ENCODE peak calls at places on chromosomes 1 and 21, in four cellular contexts. A, R, S and U are unnamed samples.

GRCh38 chr1:103363008-103363365 is 162.5 kb upstream of the RNPC3 start:
- DNase-seq in A (no peak), S (no peak), R (no peak), U (no peak)

GRCh38 chr1:244783138-244783537 is 52.3 kb upstream of the COX20 start:
- DNase-seq in S (no peak), R (no peak), A (no peak), U (no peak)

GRCh38 chr1:37595440-37596181 is at the start of gene GNL2:
- DNase-seq in R (peak), A (peak), S (peak), U (peak)

GRCh38 chr1:108810176-108810575 is 46.7 kb downstream of the AKNAD1 start:
- DNase-seq in A (no peak), R (no peak), S (no peak), U (no peak)

GRCh38 chr1:24105368-24106160 is 6.4 kb downstream of the MYOM3 start:
- DNase-seq in A (no peak), S (no peak), R (no peak), U (peak)

GRCh38 chr1:57269621-57270235 is 154.1 kb downstream of the DAB1 start:
- DNase-seq in A (no peak), S (no peak), R (no peak), U (no peak)

GRCh38 chr1:46401514-46401913 is 7.4 kb downstream of the FAAH start:
- DNase-seq in R (no peak), A (no peak), S (peak), U (no peak)

GRCh38 chr1:68725353-68725752 is 228.5 kb upstream of the DEPDC1 start:
- DNase-seq in R (no peak), A (peak), S (no peak), U (no peak)

GRCh38 chr1:114011796-114012195 is 32.5 kb downstream of the OLFML3 start:
- DNase-seq in R (no peak), A (no peak), S (no peak), U (no peak)

GRCh38 chr1:17540255-17541001 is 930 bp downstream of the ARHGEF10L start:
- DNase-seq in S (peak), A (peak), R (no peak), U (no peak)

GRCh38 chr21:15001773-15002647 is 62.8 kb downstream of the NRIP1 start:
- DNase-seq in R (no peak), A (no peak), S (no peak), U (no peak)

GRCh38 chr1:231666957-231667601 is 40.5 kb downstream of the DISC1 start:
- DNase-seq in S (no peak), R (no peak), A (no peak), U (no peak)

GRCh38 chr1:231663211-231663792 is 36.7 kb downstream of the DISC1 start:
- DNase-seq in A (no peak), S (peak), R (no peak), U (no peak)

GRCh38 chr1:231667883-231668506 is 41.4 kb downstream of the DISC1 start:
- DNase-seq in S (no peak), R (no peak), A (no peak), U (no peak)

GRCh38 chr1:231666220-231666956 is 39.8 kb downstream of the DISC1 start:
- DNase-seq in R (no peak), A (no peak), S (no peak), U (no peak)

GRCh38 chr1:231665046-231665445 is 38.5 kb downstream of the DISC1 start:
- DNase-seq in R (no peak), S (no peak), A (no peak), U (no peak)
- H3K4me3 ChIP-seq in R (no peak), S (no peak), A (no peak), U (no peak)

GRCh38 chr1:26530898-26531598 is 1.5 kb downstream of the RPS6KA1 start:
- DNase-seq in S (peak), A (peak), R (peak), U (peak)
- H3K4me3 ChIP-seq in S (no peak), A (peak), R (no peak), U (peak)

DNA sequence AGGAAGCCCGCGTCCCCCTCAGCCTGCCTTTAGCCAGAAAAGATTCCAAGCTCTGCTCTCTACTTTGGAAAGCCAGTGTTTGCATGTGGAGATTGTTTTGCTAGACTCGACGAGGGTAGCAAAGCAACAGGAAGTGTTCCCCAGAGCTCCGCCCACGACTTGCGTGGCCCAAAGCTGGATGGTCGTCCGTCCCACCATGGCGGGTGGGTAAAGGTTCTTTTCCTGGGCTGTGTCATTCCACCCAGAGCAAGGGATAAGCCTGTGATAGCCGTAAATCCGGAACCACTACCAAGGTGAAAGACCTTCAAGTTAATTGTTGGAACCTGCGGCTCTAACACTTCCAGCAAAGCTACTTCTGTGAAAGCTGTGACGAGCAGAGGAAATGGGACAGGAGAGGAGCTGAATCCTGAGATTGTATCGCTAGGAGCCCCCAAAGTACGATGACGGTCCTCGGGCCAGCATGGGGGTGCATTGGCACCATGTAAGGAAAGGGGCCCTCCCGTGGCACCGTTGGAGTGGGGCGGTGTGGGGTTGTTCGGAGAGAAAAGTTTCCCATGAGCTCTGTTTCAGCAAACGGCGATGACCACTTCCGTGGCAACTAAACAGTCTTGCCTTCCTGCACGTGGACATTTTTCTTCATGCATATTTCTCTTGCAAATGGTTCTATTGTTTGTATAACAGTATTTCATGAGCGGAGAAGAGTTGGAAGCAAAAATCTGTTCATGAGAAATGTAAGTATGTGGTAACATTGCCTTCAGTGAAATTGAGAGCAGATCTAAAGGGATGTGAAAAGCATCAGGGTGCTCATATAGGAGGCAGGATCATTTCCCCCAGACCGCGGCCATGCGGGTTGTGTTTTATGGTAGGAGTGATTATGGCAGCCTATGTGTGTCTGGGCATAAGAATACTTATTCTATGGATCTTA is 8.3 kb downstream of the MX2 start:
- DNase-seq in A (no peak), S (no peak), R (no peak), U (peak)
- H3K4me3 ChIP-seq in A (no peak), S (no peak), R (no peak), U (peak)

GRCh38 chr21:28454978-28455600 is 537.6 kb downstream of the LTN1 start:
- DNase-seq in R (peak), S (peak), A (no peak), U (no peak)
- H3K4me3 ChIP-seq in R (no peak), S (no peak), A (no peak), U (no peak)